ENCODE peak calls at places on chromosomes 16 and 17, in seven cellular contexts. A, W, F, H, M, D and P are unnamed samples.

GRCh38 chr17:46819906-46820351 is 1.4 kb upstream of the WNT3 start:
- DNase-seq in A (no peak), W (no peak), F (no peak), H (no peak), M (no peak), D (no peak), P (no peak)

GRCh38 chr17:16987830-16988601 is 16.1 kb upstream of the TNFRSF13B start:
- DNase-seq in A (no peak), W (peak), F (peak), H (peak), M (peak), D (peak), P (peak)

GRCh38 chr17:324151-324571 is 28.4 kb downstream of the RPH3AL start:
- DNase-seq in A (no peak), W (no peak), F (no peak), H (no peak), M (no peak), D (no peak), P (no peak)

GRCh38 chr16:25073849-25074248 is 37.7 kb upstream of the LCMT1 start:
- DNase-seq in A (no peak), W (no peak), F (no peak), H (no peak), M (no peak), D (no peak), P (no peak)

GRCh38 chr16:89395150-89396142 is 94.9 kb downstream of the ANKRD11 start:
- DNase-seq in A (peak), W (peak), F (peak), H (peak), M (peak), D (no peak), P (peak)

GRCh38 chr16:69672315-69672997 is 53.9 kb downstream of the NQO1 start:
- DNase-seq in A (no peak), W (no peak), F (no peak), H (no peak), M (no peak), D (no peak), P (no peak)

GRCh38 chr17:4365628-4366311 is 705 bp downstream of the UBE2G1 start:
- DNase-seq in A (peak), W (no peak), F (no peak), H (peak), M (peak), D (no peak), P (no peak)

GRCh38 chr17:72489273-72489641 is 368.4 kb downstream of the SOX9 start:
- DNase-seq in A (no peak), W (no peak), F (no peak), H (no peak), M (no peak), D (no peak), P (no peak)

GRCh38 chr16:26240807-26241206 is 549.0 kb downstream of the HS3ST4 start:
- DNase-seq in A (no peak), W (no peak), F (no peak), H (no peak), M (no peak), D (no peak), P (no peak)

GRCh38 chr17:66309793-66310192 is 7.4 kb downstream of the PRKCA start:
- DNase-seq in A (no peak), W (no peak), F (no peak), H (no peak), M (no peak), D (no peak), P (no peak)

GRCh38 chr17:37493249-37494027 is 3.7 kb downstream of the DUSP14 start:
- DNase-seq in A (no peak), W (peak), F (no peak), H (no peak), M (no peak), D (no peak), P (peak)

GRCh38 chr16:89036776-89037175 is 56.9 kb upstream of the ACSF3 start:
- DNase-seq in A (no peak), W (no peak), F (no peak), H (no peak), M (no peak), D (no peak), P (no peak)

GRCh38 chr17:63694974-63695773 is 4.8 kb downstream of the LIMD2 start:
- DNase-seq in A (no peak), W (no peak), F (no peak), H (no peak), M (no peak), D (no peak), P (no peak)

GRCh38 chr17:78967782-78968362 is 11.9 kb downstream of the LGALS3BP start:
- DNase-seq in A (no peak), W (no peak), F (no peak), H (no peak), M (no peak), D (no peak), P (no peak)

GRCh38 chr16:70418993-70419318 is 19.9 kb downstream of the ST3GAL2 start:
- DNase-seq in A (no peak), W (no peak), F (no peak), H (no peak), M (no peak), D (no peak), P (no peak)

GRCh38 chr16:80122155-80122554 is 418.6 kb upstream of the DYNLRB2 start:
- DNase-seq in A (peak), W (no peak), F (peak), H (peak), M (no peak), D (no peak), P (no peak)

GRCh38 chr17:73307130-73307529 is 4.7 kb downstream of the CDC42EP4 start:
- DNase-seq in A (peak), W (no peak), F (no peak), H (peak), M (peak), D (no peak), P (no peak)

GRCh38 chr17:82218349-82219075 is 5.9 kb upstream of the CCDC57 start:
- DNase-seq in A (no peak), W (no peak), F (no peak), H (no peak), M (no peak), D (no peak), P (no peak)

GRCh38 chr16:46627746-46628145 is 6.6 kb upstream of the SHCBP1 start:
- DNase-seq in A (no peak), W (no peak), F (no peak), H (no peak), M (no peak), D (no peak), P (no peak)

GRCh38 chr17:73960469-73960868 is 243.0 kb upstream of the RPL38 start:
- DNase-seq in A (no peak), W (no peak), F (no peak), H (no peak), M (no peak), D (no peak), P (no peak)

GRCh38 chr16:69762843-69763556 is 868 bp downstream of the WWP2 start:
- DNase-seq in A (no peak), W (no peak), F (no peak), H (peak), M (no peak), D (no peak), P (peak)

GRCh38 chr17:80348551-80349436 is 66.2 kb upstream of the ENDOV start:
- DNase-seq in A (no peak), W (peak), F (no peak), H (no peak), M (no peak), D (no peak), P (no peak)

GRCh38 chr17:80447790-80448189 is 28.6 kb downstream of the NPTX1 start:
- DNase-seq in A (no peak), W (no peak), F (no peak), H (no peak), M (no peak), D (no peak), P (no peak)

GRCh38 chr17:330993-331701 is 21.5 kb downstream of the RPH3AL start:
- DNase-seq in A (no peak), W (no peak), F (peak), H (no peak), M (no peak), D (no peak), P (no peak)

GRCh38 chr17:20184977-20185619 is 175.9 kb downstream of the SPECC1 start:
- DNase-seq in A (no peak), W (no peak), F (no peak), H (no peak), M (no peak), D (no peak), P (no peak)

GRCh38 chr17:28572294-28573099 is 1.2 kb upstream of the PIGS start:
- DNase-seq in A (no peak), W (no peak), F (no peak), H (peak), M (no peak), D (no peak), P (no peak)

GRCh38 chr16:66549284-66550131 is at the start of gene TK2:
- DNase-seq in A (peak), W (peak), F (peak), H (peak), M (peak), D (no peak), P (peak)

GRCh38 chr16:65600046-65600445 is 478.2 kb upstream of the CDH11 start:
- DNase-seq in A (no peak), W (no peak), F (no peak), H (no peak), M (no peak), D (no peak), P (no peak)

GRCh38 chr17:19401321-19402010 is 9.6 kb upstream of the RNF112 start:
- DNase-seq in A (no peak), W (no peak), F (no peak), H (peak), M (no peak), D (no peak), P (no peak)

GRCh38 chr16:4316732-4317461 is 1.0 kb downstream of the GLIS2 start:
- DNase-seq in A (no peak), W (no peak), F (no peak), H (peak), M (peak), D (no peak), P (peak)
- TF ChIP-seq CTCF in A (no peak), W (no peak), F (no peak), H (no peak), M (no peak), D (no peak), P (no peak)

GRCh38 chr16:20388854-20389253 is 15.7 kb downstream of the PDILT start:
- DNase-seq in A (peak), W (no peak), F (no peak), H (no peak), M (no peak), D (no peak), P (no peak)

GRCh38 chr16:20382202-20382948 is 22.2 kb downstream of the PDILT start:
- DNase-seq in A (no peak), W (no peak), F (no peak), H (no peak), M (no peak), D (no peak), P (peak)

GRCh38 chr16:20383106-20384029 is 21.2 kb downstream of the PDILT start:
- DNase-seq in A (peak), W (peak), F (no peak), H (peak), M (peak), D (no peak), P (peak)

GRCh38 chr16:20387978-20388377 is 16.6 kb downstream of the PDILT start:
- DNase-seq in A (no peak), W (no peak), F (no peak), H (no peak), M (no peak), D (no peak), P (no peak)

GRCh38 chr16:20385844-20386832 is 18.4 kb downstream of the PDILT start:
- DNase-seq in A (peak), W (peak), F (peak), H (peak), M (peak), D (no peak), P (peak)
- H3K4me3 ChIP-seq in A (no peak), W (no peak), F (no peak), H (no peak), M (peak), D (no peak), P (no peak)

DNA sequence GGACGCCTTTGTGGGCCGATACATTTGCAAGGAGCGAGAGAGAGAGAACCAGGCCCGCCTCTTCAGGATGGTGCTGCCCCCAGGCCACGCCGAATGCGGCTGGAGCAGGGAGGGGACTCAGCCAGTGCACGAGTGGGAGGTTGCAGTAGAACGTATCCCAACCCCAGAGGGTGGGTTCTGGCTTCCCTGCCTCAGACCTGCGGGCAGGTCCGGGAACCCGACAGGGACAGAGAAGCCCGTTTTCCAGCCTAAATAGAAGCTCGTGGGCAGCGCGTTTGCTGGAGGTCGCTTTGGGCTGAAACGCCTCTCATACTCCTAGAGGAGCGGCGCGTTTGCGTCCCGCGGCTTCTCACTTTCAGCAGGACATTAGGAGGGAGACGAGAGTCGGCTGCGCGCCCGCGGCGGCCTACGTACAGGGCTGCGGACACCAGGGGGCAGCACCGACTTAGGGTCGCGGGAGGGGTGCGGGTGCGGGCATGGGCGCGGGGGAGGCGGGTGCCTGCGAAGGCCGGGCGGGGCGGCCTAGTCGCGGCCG is 11.0 kb downstream of the TBX2 start:
- DNase-seq in A (no peak), W (peak), F (peak), H (peak), M (no peak), D (no peak), P (peak)
- TF ChIP-seq CTCF in A (peak), W (peak), F (peak), H (peak), M (no peak), D (peak), P (peak)

DNA sequence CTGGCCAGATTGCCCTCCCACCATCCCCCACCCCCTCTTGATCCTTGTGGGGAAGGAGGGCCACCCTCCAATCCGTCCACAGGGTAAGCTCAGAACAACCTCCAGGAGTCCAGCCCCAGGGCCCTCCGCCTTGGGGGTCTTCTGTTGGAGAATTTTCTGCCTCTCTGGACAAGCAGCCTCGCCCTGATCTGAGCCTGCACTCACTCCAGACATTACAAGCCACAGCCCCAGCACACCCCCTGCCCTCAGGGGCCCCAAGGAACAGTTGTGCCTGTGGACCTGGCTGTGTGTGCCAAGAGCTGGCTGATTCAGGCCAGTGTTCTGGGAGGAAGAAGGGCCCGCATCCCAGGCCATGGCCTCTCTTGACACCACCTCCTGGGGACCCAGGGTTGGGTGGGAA is 466 bp upstream of the ARHGAP27 start:
- DNase-seq in A (no peak), W (no peak), F (no peak), H (no peak), M (no peak), D (no peak), P (no peak)
- H3K4me3 ChIP-seq in A (peak), W (no peak), F (peak), H (peak), M (peak), D (peak), P (no peak)

GRCh38 chr16:87835882-87836331 is 33.4 kb downstream of the SLC7A5 start:
- DNase-seq in A (no peak), W (no peak), F (no peak), H (no peak), M (no peak), D (no peak), P (no peak)

GRCh38 chr16:87834668-87835473 is 34.4 kb downstream of the SLC7A5 start:
- DNase-seq in A (no peak), W (peak), F (no peak), H (no peak), M (no peak), D (no peak), P (no peak)

GRCh38 chr16:87836844-87837581 is 32.3 kb downstream of the SLC7A5 start:
- DNase-seq in A (no peak), W (no peak), F (no peak), H (no peak), M (no peak), D (no peak), P (peak)

GRCh38 chr16:87837627-87838289 is 31.5 kb downstream of the SLC7A5 start:
- DNase-seq in A (no peak), W (no peak), F (no peak), H (no peak), M (no peak), D (no peak), P (no peak)

DNA sequence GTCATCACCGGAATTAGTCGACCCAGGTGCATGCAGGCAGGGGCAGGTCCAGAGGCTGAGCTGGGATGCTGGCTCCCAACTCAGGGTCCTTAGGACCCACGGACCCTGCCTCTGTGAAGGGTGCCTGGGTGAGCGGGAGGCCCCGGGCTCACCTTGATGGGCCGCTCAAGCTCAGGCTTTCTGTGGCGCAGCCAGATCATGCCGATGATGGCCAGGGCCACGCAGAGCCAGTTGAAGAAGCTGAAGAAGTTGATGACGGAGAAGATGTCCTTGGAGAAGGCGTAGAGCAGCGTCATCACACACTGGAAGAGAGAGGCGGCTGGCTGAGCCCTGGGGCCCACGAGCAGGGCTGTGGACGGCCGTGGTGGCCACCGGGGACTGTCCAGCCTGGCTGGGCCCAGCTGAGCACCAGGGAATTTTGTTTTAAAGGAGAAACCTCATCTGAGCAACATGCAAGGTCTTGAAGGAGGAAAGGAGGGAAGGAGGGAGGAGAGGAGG is 32.9 kb downstream of the SLC7A5 start:
- DNase-seq in A (no peak), W (no peak), F (no peak), H (no peak), M (no peak), D (no peak), P (no peak)
- TF ChIP-seq CTCF in A (no peak), W (no peak), F (no peak), H (no peak), M (no peak), D (no peak), P (no peak)

GRCh38 chr17:49739662-49740271 is 24.2 kb downstream of the FAM117A start:
- DNase-seq in A (peak), W (no peak), F (peak), H (peak), M (peak), D (peak), P (peak)

GRCh38 chr17:49745175-49746139 is 18.5 kb downstream of the FAM117A start:
- DNase-seq in A (no peak), W (no peak), F (no peak), H (no peak), M (no peak), D (no peak), P (no peak)

GRCh38 chr17:49741692-49742076 is 22.2 kb downstream of the FAM117A start:
- DNase-seq in A (no peak), W (no peak), F (no peak), H (no peak), M (no peak), D (no peak), P (no peak)

GRCh38 chr17:49741009-49741691 is 22.8 kb downstream of the FAM117A start:
- DNase-seq in A (no peak), W (no peak), F (no peak), H (no peak), M (no peak), D (no peak), P (peak)

GRCh38 chr17:49742256-49742655 is 21.7 kb downstream of the FAM117A start:
- DNase-seq in A (no peak), W (no peak), F (no peak), H (no peak), M (no peak), D (no peak), P (peak)
- H3K4me3 ChIP-seq in A (no peak), W (no peak), F (no peak), H (no peak), M (no peak), D (no peak), P (no peak)

GRCh38 chr17:49494937-49495841 is at the start of gene NGFR:
- DNase-seq in A (no peak), W (peak), F (no peak), H (peak), M (no peak), D (no peak), P (no peak)
- TF ChIP-seq CTCF in A (peak), W (no peak), F (no peak), H (no peak), M (no peak), D (no peak), P (no peak)

GRCh38 chr17:60149691-60150582 is at the start of gene CA4:
- DNase-seq in A (no peak), W (no peak), F (no peak), H (no peak), M (no peak), D (no peak), P (no peak)
- H3K4me3 ChIP-seq in A (peak), W (no peak), F (no peak), H (peak), M (peak), D (no peak), P (no peak)